ENCODE peak calls at places on chromosomes 6 and 20, in four cellular contexts. One of them, this sample, is unnamed.

GRCh38 chr6:131924881-131925474 is 26.2 kb downstream of the CCN2 start:
- DNase-seq in heart right ventricle: no peak
- DNase-seq in left ventricle myocardium inferior: no peak
- DNase-seq in stimulated activated CD4-positive, alpha-beta T cell treated with anti-CD3 and anti-CD28 coated beads, Interleukin-1b, Interleukin-23, amount 100 ng/mL, for 24 hours: no peak
- DNase-seq in this sample: no peak

GRCh38 chr20:55160022-55160421 is 684.6 kb downstream of the DOK5 start:
- DNase-seq in heart right ventricle: no peak
- DNase-seq in stimulated activated CD4-positive, alpha-beta T cell treated with anti-CD3 and anti-CD28 coated beads, Interleukin-1b, Interleukin-23, amount 100 ng/mL, for 24 hours: no peak
- DNase-seq in left ventricle myocardium inferior: no peak
- DNase-seq in this sample: no peak

GRCh38 chr6:170344631-170345576 is 38.3 kb downstream of the FAM120B start:
- DNase-seq in stimulated activated CD4-positive, alpha-beta T cell treated with anti-CD3 and anti-CD28 coated beads, Interleukin-1b, Interleukin-23, amount 100 ng/mL, for 24 hours: no peak
- DNase-seq in heart right ventricle: peak; percentile 58
- DNase-seq in left ventricle myocardium inferior: no peak
- DNase-seq in this sample: no peak

GRCh38 chr6:167565884-167566491 is 241.1 kb downstream of the TTLL2 start:
- DNase-seq in left ventricle myocardium inferior: peak; percentile 54
- DNase-seq in heart right ventricle: peak; percentile 52
- DNase-seq in stimulated activated CD4-positive, alpha-beta T cell treated with anti-CD3 and anti-CD28 coated beads, Interleukin-1b, Interleukin-23, amount 100 ng/mL, for 24 hours: no peak
- DNase-seq in this sample: no peak

GRCh38 chr6:156131221-156131903 is 645.8 kb upstream of the ARID1B start:
- DNase-seq in left ventricle myocardium inferior: no peak
- DNase-seq in stimulated activated CD4-positive, alpha-beta T cell treated with anti-CD3 and anti-CD28 coated beads, Interleukin-1b, Interleukin-23, amount 100 ng/mL, for 24 hours: no peak
- DNase-seq in heart right ventricle: no peak
- DNase-seq in this sample: peak; percentile 5

GRCh38 chr6:142316791-142317368 is 15.1 kb downstream of the ADGRG6 start:
- DNase-seq in stimulated activated CD4-positive, alpha-beta T cell treated with anti-CD3 and anti-CD28 coated beads, Interleukin-1b, Interleukin-23, amount 100 ng/mL, for 24 hours: no peak
- DNase-seq in left ventricle myocardium inferior: no peak
- DNase-seq in heart right ventricle: no peak
- DNase-seq in this sample: no peak

GRCh38 chr6:20340056-20340455 is 61.6 kb upstream of the E2F3 start:
- DNase-seq in stimulated activated CD4-positive, alpha-beta T cell treated with anti-CD3 and anti-CD28 coated beads, Interleukin-1b, Interleukin-23, amount 100 ng/mL, for 24 hours: no peak
- DNase-seq in left ventricle myocardium inferior: no peak
- DNase-seq in heart right ventricle: no peak
- DNase-seq in this sample: no peak

GRCh38 chr6:135334169-135334568 is 153.1 kb downstream of the MYB start:
- DNase-seq in stimulated activated CD4-positive, alpha-beta T cell treated with anti-CD3 and anti-CD28 coated beads, Interleukin-1b, Interleukin-23, amount 100 ng/mL, for 24 hours: no peak
- DNase-seq in heart right ventricle: no peak
- DNase-seq in left ventricle myocardium inferior: no peak
- DNase-seq in this sample: no peak

GRCh38 chr6:129096651-129097290 is 213.8 kb downstream of the LAMA2 start:
- DNase-seq in heart right ventricle: no peak
- DNase-seq in stimulated activated CD4-positive, alpha-beta T cell treated with anti-CD3 and anti-CD28 coated beads, Interleukin-1b, Interleukin-23, amount 100 ng/mL, for 24 hours: no peak
- DNase-seq in left ventricle myocardium inferior: no peak
- DNase-seq in this sample: no peak

GRCh38 chr6:157187182-157188093 is 135.9 kb downstream of the TMEM242 start:
- DNase-seq in stimulated activated CD4-positive, alpha-beta T cell treated with anti-CD3 and anti-CD28 coated beads, Interleukin-1b, Interleukin-23, amount 100 ng/mL, for 24 hours: no peak
- DNase-seq in left ventricle myocardium inferior: no peak
- DNase-seq in heart right ventricle: peak; percentile 34
- DNase-seq in this sample: no peak

GRCh38 chr20:2327620-2328555 is 32.1 kb downstream of the TGM3 start:
- DNase-seq in left ventricle myocardium inferior: no peak
- DNase-seq in heart right ventricle: no peak
- DNase-seq in stimulated activated CD4-positive, alpha-beta T cell treated with anti-CD3 and anti-CD28 coated beads, Interleukin-1b, Interleukin-23, amount 100 ng/mL, for 24 hours: no peak
- DNase-seq in this sample: no peak

GRCh38 chr6:166008441-166009369 is 158.9 kb downstream of the TBXT start:
- DNase-seq in stimulated activated CD4-positive, alpha-beta T cell treated with anti-CD3 and anti-CD28 coated beads, Interleukin-1b, Interleukin-23, amount 100 ng/mL, for 24 hours: no peak
- DNase-seq in heart right ventricle: peak; percentile 30
- DNase-seq in left ventricle myocardium inferior: no peak
- DNase-seq in this sample: no peak

GRCh38 chr6:2360716-2361115 is 115.3 kb upstream of the GMDS start:
- DNase-seq in heart right ventricle: no peak
- DNase-seq in stimulated activated CD4-positive, alpha-beta T cell treated with anti-CD3 and anti-CD28 coated beads, Interleukin-1b, Interleukin-23, amount 100 ng/mL, for 24 hours: no peak
- DNase-seq in left ventricle myocardium inferior: no peak
- DNase-seq in this sample: no peak

GRCh38 chr20:15656124-15656523 is 917.1 kb downstream of the KIF16B start:
- DNase-seq in heart right ventricle: no peak
- DNase-seq in left ventricle myocardium inferior: no peak
- DNase-seq in stimulated activated CD4-positive, alpha-beta T cell treated with anti-CD3 and anti-CD28 coated beads, Interleukin-1b, Interleukin-23, amount 100 ng/mL, for 24 hours: no peak
- DNase-seq in this sample: no peak

GRCh38 chr20:50271674-50272412 is 81.2 kb downstream of the CEBPB start:
- DNase-seq in stimulated activated CD4-positive, alpha-beta T cell treated with anti-CD3 and anti-CD28 coated beads, Interleukin-1b, Interleukin-23, amount 100 ng/mL, for 24 hours: no peak
- DNase-seq in left ventricle myocardium inferior: peak; percentile 56
- DNase-seq in heart right ventricle: no peak
- DNase-seq in this sample: no peak

This sample was measured in GM18507.